ENCODE peak calls at places on chromosomes 2 and 18, in seven cellular contexts. One of them, this sample, is unnamed.

GRCh38 chr2:229130522-229130921 is 140.6 kb downstream of the PID1 start:
- DNase-seq in HL-60: no peak
- DNase-seq in coronary artery: no peak
- DNase-seq in fibroblast of mammary gland: no peak
- DNase-seq in WERI-Rb-1: no peak
- DNase-seq in heart right ventricle: no peak
- DNase-seq in pancreas: no peak
- DNase-seq in this sample: no peak

GRCh38 chr2:187117483-187117882 is 268.5 kb upstream of the ZSWIM2 start:
- DNase-seq in HL-60: no peak
- DNase-seq in coronary artery: no peak
- DNase-seq in fibroblast of mammary gland: no peak
- DNase-seq in WERI-Rb-1: no peak
- DNase-seq in heart right ventricle: no peak
- DNase-seq in pancreas: no peak
- DNase-seq in this sample: no peak

GRCh38 chr2:64913357-64913869 is 75.8 kb upstream of the SLC1A4 start:
- DNase-seq in HL-60: no peak
- DNase-seq in coronary artery: no peak
- DNase-seq in fibroblast of mammary gland: no peak
- DNase-seq in WERI-Rb-1: peak; percentile 83
- DNase-seq in heart right ventricle: no peak
- DNase-seq in pancreas: no peak
- DNase-seq in this sample: no peak

GRCh38 chr2:11342561-11343343 is 1.7 kb downstream of the ROCK2 start:
- DNase-seq in HL-60: no peak
- DNase-seq in coronary artery: no peak
- DNase-seq in fibroblast of mammary gland: peak; percentile 85
- DNase-seq in WERI-Rb-1: no peak
- DNase-seq in heart right ventricle: no peak
- DNase-seq in pancreas: no peak
- DNase-seq in this sample: no peak

GRCh38 chr2:240507778-240508251 is 50.0 kb downstream of the ANKMY1 start:
- DNase-seq in HL-60: no peak
- DNase-seq in coronary artery: peak; percentile 55
- DNase-seq in fibroblast of mammary gland: no peak
- DNase-seq in WERI-Rb-1: no peak
- DNase-seq in heart right ventricle: no peak
- DNase-seq in pancreas: no peak
- DNase-seq in this sample: peak; percentile 4

GRCh38 chr2:197248001-197248401 is 62.6 kb downstream of the ANKRD44 start:
- DNase-seq in HL-60: no peak
- DNase-seq in coronary artery: no peak
- DNase-seq in fibroblast of mammary gland: no peak
- DNase-seq in WERI-Rb-1: no peak
- DNase-seq in heart right ventricle: no peak
- DNase-seq in pancreas: no peak
- DNase-seq in this sample: no peak

GRCh38 chr18:42157420-42157819 is 202.4 kb downstream of the PIK3C3 start:
- DNase-seq in HL-60: no peak
- DNase-seq in coronary artery: no peak
- DNase-seq in fibroblast of mammary gland: no peak
- DNase-seq in WERI-Rb-1: peak; percentile 87
- DNase-seq in heart right ventricle: no peak
- DNase-seq in pancreas: no peak
- DNase-seq in this sample: no peak

GRCh38 chr2:129915303-129915840 is 64.1 kb upstream of the RAB6C start:
- DNase-seq in HL-60: no peak
- DNase-seq in coronary artery: peak; percentile 28
- DNase-seq in fibroblast of mammary gland: no peak
- DNase-seq in WERI-Rb-1: no peak
- DNase-seq in heart right ventricle: no peak
- DNase-seq in pancreas: no peak
- DNase-seq in this sample: no peak

GRCh38 chr2:71736091-71736878 is 282.9 kb downstream of the DYSF start:
- DNase-seq in HL-60: no peak
- DNase-seq in coronary artery: peak; percentile 66
- DNase-seq in fibroblast of mammary gland: no peak
- DNase-seq in WERI-Rb-1: no peak
- DNase-seq in heart right ventricle: peak; percentile 31
- DNase-seq in pancreas: no peak
- DNase-seq in this sample: no peak

GRCh38 chr2:46988230-46988629 is 72.6 kb upstream of the MCFD2 start:
- DNase-seq in HL-60: no peak
- DNase-seq in coronary artery: no peak
- DNase-seq in fibroblast of mammary gland: no peak
- DNase-seq in WERI-Rb-1: no peak
- DNase-seq in heart right ventricle: no peak
- DNase-seq in pancreas: no peak
- DNase-seq in this sample: no peak

GRCh38 chr2:46983065-46983801 is 67.6 kb upstream of the MCFD2 start:
- DNase-seq in HL-60: no peak
- DNase-seq in coronary artery: no peak
- DNase-seq in fibroblast of mammary gland: peak; percentile 74
- DNase-seq in WERI-Rb-1: peak; percentile 42
- DNase-seq in heart right ventricle: no peak
- DNase-seq in pancreas: peak; percentile 30
- DNase-seq in this sample: no peak

GRCh38 chr2:46984034-46984433 is 68.4 kb upstream of the MCFD2 start:
- DNase-seq in HL-60: no peak
- DNase-seq in coronary artery: no peak
- DNase-seq in fibroblast of mammary gland: no peak
- DNase-seq in WERI-Rb-1: no peak
- DNase-seq in heart right ventricle: no peak
- DNase-seq in pancreas: no peak
- DNase-seq in this sample: no peak

GRCh38 chr2:46984642-46985476 is 69.3 kb upstream of the MCFD2 start:
- DNase-seq in HL-60: peak; percentile 90
- DNase-seq in coronary artery: peak; percentile 91
- DNase-seq in fibroblast of mammary gland: peak; percentile 97
- DNase-seq in WERI-Rb-1: no peak
- DNase-seq in heart right ventricle: no peak
- DNase-seq in pancreas: no peak
- DNase-seq in this sample: peak; percentile 75

GRCh38 chr2:46985512-46985911 is 69.9 kb upstream of the MCFD2 start:
- DNase-seq in HL-60: no peak
- DNase-seq in coronary artery: no peak
- DNase-seq in fibroblast of mammary gland: peak; percentile 54
- DNase-seq in WERI-Rb-1: no peak
- DNase-seq in heart right ventricle: no peak
- DNase-seq in pancreas: no peak
- DNase-seq in this sample: no peak
- H3K4me3 ChIP-seq in HL-60: no peak overlapping the region
- H3K4me3 ChIP-seq in coronary artery: no peak overlapping the region
- H3K4me3 ChIP-seq in fibroblast of mammary gland: no peak overlapping the region
- H3K4me3 ChIP-seq in WERI-Rb-1: no peak overlapping the region
- H3K4me3 ChIP-seq in heart right ventricle: no peak overlapping the region
- H3K4me3 ChIP-seq in pancreas: no peak overlapping the region
- H3K4me3 ChIP-seq in this sample: no peak overlapping the region

GRCh38 chr18:36297419-36298112 is at the start of gene FHOD3:
- DNase-seq in HL-60: no peak
- DNase-seq in coronary artery: no peak
- DNase-seq in fibroblast of mammary gland: peak; percentile 38
- DNase-seq in WERI-Rb-1: peak; percentile 78
- DNase-seq in heart right ventricle: peak; percentile 79
- DNase-seq in pancreas: peak; percentile 66
- DNase-seq in this sample: peak; percentile 53

GRCh38 chr18:36298113-36298701 is 694 bp downstream of the FHOD3 start:
- DNase-seq in HL-60: no peak
- DNase-seq in coronary artery: no peak
- DNase-seq in fibroblast of mammary gland: no peak
- DNase-seq in WERI-Rb-1: peak; percentile 36
- DNase-seq in heart right ventricle: peak; percentile 20
- DNase-seq in pancreas: no peak
- DNase-seq in this sample: no peak

GRCh38 chr18:36295214-36295613 is 2.3 kb upstream of the FHOD3 start:
- DNase-seq in HL-60: no peak
- DNase-seq in coronary artery: no peak
- DNase-seq in fibroblast of mammary gland: no peak
- DNase-seq in WERI-Rb-1: no peak
- DNase-seq in heart right ventricle: no peak
- DNase-seq in pancreas: no peak
- DNase-seq in this sample: no peak

GRCh38 chr18:36295880-36296301 is 1.6 kb upstream of the FHOD3 start:
- DNase-seq in HL-60: no peak
- DNase-seq in coronary artery: no peak
- DNase-seq in fibroblast of mammary gland: no peak
- DNase-seq in WERI-Rb-1: peak; percentile 44
- DNase-seq in heart right ventricle: no peak
- DNase-seq in pancreas: no peak
- DNase-seq in this sample: no peak

DNA sequence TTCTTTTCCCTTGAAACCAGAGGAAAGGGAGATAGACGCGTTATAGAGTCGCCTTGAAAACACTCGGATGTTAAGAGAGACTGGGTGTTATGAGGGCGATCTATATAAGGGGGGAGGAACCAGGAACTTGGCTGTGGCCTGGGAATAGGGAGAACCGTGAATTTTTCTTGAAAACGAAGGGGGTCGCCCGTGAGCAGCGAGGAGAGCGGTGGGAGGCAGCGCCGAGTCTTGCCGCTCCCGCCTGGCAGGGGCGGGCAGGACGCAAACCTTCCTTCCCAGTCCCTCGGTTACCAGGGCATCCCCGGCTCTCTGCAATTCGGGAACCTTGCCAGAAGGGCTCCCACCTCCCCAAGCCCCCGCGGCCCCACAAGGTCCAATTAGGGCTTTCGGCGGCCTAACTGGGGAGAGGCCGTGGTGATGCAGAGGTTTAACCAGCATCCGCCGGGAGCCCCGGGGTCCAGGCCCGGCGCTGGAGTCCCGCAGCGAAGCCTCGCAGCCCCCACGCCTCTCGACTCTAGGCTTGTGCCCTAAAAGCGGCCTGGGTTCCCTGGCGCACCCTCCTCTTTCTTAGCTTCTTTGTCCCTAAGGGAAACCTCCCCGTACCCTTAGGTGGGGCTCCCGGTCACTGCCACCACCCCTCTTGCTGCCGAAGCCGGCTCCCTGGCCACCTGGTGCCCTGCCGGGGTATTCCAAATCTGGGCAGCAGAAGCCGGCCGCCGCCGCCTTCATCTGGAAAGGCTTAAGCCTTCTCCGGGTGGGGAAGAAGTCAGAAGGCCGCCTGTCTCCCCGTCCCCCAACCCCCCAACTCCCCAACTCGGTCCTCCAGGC is 708 bp upstream of the FHOD3 start:
- DNase-seq in HL-60: no peak
- DNase-seq in coronary artery: peak; percentile 87
- DNase-seq in fibroblast of mammary gland: peak; percentile 78
- DNase-seq in WERI-Rb-1: peak; percentile 88
- DNase-seq in heart right ventricle: peak; percentile 52
- DNase-seq in pancreas: peak; percentile 41
- DNase-seq in this sample: no peak
- TF ChIP-seq CTCF in HL-60: no peak
- TF ChIP-seq CTCF in coronary artery: peak; percentile 18
- TF ChIP-seq CTCF in fibroblast of mammary gland: peak; percentile 51
- TF ChIP-seq CTCF in WERI-Rb-1: peak; percentile 76
- TF ChIP-seq CTCF in heart right ventricle: peak; percentile 60
- TF ChIP-seq CTCF in pancreas: no peak
- TF ChIP-seq CTCF in this sample: no peak

GRCh38 chr2:170669909-170670308 is 45.2 kb upstream of the SP5 start:
- DNase-seq in HL-60: no peak
- DNase-seq in coronary artery: no peak
- DNase-seq in fibroblast of mammary gland: no peak
- DNase-seq in WERI-Rb-1: no peak
- DNase-seq in heart right ventricle: no peak
- DNase-seq in pancreas: no peak
- DNase-seq in this sample: no peak
- H3K4me3 ChIP-seq in HL-60: no peak overlapping the region
- H3K4me3 ChIP-seq in coronary artery: no peak overlapping the region
- H3K4me3 ChIP-seq in fibroblast of mammary gland: no peak overlapping the region
- H3K4me3 ChIP-seq in WERI-Rb-1: no peak overlapping the region
- H3K4me3 ChIP-seq in heart right ventricle: no peak overlapping the region
- H3K4me3 ChIP-seq in pancreas: no peak overlapping the region
- H3K4me3 ChIP-seq in this sample: no peak overlapping the region

DNA sequence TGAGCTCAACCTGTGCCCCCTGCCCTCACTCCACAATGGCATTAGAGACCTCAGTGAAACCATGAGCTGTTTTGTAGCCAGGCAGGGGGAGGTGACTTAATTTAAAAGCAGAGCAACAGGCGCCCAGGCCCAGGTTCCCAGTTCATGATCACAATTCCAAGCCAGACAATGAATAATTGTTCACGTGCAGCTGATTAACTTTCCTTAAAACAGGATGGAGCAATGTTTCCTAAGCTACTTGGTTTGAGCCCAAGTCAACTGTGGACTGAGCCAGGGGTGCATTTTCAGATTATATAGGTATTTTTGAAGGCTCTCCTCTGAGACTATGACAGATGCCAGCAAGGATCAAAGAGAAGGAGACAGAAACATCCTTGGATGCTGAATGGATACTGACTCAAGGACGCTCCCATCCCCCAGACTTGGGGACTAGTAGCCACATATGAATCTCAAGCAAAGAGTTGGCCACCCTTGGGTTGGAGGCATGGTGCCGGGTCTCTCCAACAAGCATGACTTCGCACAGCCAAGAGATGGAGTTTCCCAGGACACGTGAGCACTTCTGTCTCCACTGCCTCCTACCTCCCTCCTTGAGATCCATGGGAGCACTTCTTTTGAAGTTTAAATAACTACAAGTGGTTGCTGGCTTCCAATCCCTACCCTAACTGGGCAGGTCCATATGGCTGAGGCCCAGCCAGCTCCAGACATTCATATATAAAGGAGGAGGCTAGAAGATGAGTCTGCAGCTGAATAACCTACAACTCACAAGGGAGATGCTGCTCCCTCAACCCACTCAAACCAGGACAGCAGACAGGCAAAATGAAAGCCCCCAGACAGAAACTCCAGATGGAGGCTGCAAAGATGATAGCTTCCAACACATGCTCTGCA is 12.7 kb downstream of the SMAD7 start:
- DNase-seq in HL-60: no peak
- DNase-seq in coronary artery: no peak
- DNase-seq in fibroblast of mammary gland: no peak
- DNase-seq in WERI-Rb-1: no peak
- DNase-seq in heart right ventricle: no peak
- DNase-seq in pancreas: no peak
- DNase-seq in this sample: no peak
- TF ChIP-seq CTCF in HL-60: no peak
- TF ChIP-seq CTCF in coronary artery: no peak
- TF ChIP-seq CTCF in fibroblast of mammary gland: no peak
- TF ChIP-seq CTCF in WERI-Rb-1: no peak
- TF ChIP-seq CTCF in heart right ventricle: no peak
- TF ChIP-seq CTCF in pancreas: no peak
- TF ChIP-seq CTCF in this sample: no peak

GRCh38 chr18:63236990-63237389 is 82.6 kb downstream of the BCL2 start:
- DNase-seq in HL-60: peak; percentile 34
- DNase-seq in coronary artery: no peak
- DNase-seq in fibroblast of mammary gland: peak; percentile 21
- DNase-seq in WERI-Rb-1: no peak
- DNase-seq in heart right ventricle: peak; percentile 29
- DNase-seq in pancreas: no peak
- DNase-seq in this sample: no peak
- H3K4me3 ChIP-seq in HL-60: peak overlapping the region; percentile 37
- H3K4me3 ChIP-seq in coronary artery: peak overlapping the region; percentile 60
- H3K4me3 ChIP-seq in fibroblast of mammary gland: peak overlapping the region; percentile 6
- H3K4me3 ChIP-seq in WERI-Rb-1: no peak overlapping the region
- H3K4me3 ChIP-seq in heart right ventricle: no peak overlapping the region
- H3K4me3 ChIP-seq in pancreas: no peak overlapping the region
- H3K4me3 ChIP-seq in this sample: no peak overlapping the region

GRCh38 chr18:11309172-11309571 is 159.8 kb upstream of the PIEZO2 start:
- DNase-seq in HL-60: no peak
- DNase-seq in coronary artery: no peak
- DNase-seq in fibroblast of mammary gland: peak; percentile 45
- DNase-seq in WERI-Rb-1: peak; percentile 23
- DNase-seq in heart right ventricle: no peak
- DNase-seq in pancreas: no peak
- DNase-seq in this sample: no peak
- TF ChIP-seq CTCF in HL-60: no peak
- TF ChIP-seq CTCF in coronary artery: no peak
- TF ChIP-seq CTCF in fibroblast of mammary gland: peak; percentile 36
- TF ChIP-seq CTCF in WERI-Rb-1: no peak
- TF ChIP-seq CTCF in heart right ventricle: no peak
- TF ChIP-seq CTCF in pancreas: no peak
- TF ChIP-seq CTCF in this sample: no peak

GRCh38 chr18:26479065-26479685 is 69.2 kb downstream of the KCTD1 start:
- DNase-seq in HL-60: no peak
- DNase-seq in coronary artery: no peak
- DNase-seq in fibroblast of mammary gland: no peak
- DNase-seq in WERI-Rb-1: no peak
- DNase-seq in heart right ventricle: no peak
- DNase-seq in pancreas: no peak
- DNase-seq in this sample: no peak
- H3K4me3 ChIP-seq in HL-60: no peak overlapping the region
- H3K4me3 ChIP-seq in coronary artery: peak overlapping the region; percentile 6
- H3K4me3 ChIP-seq in fibroblast of mammary gland: no peak overlapping the region
- H3K4me3 ChIP-seq in WERI-Rb-1: no peak overlapping the region
- H3K4me3 ChIP-seq in heart right ventricle: no peak overlapping the region
- H3K4me3 ChIP-seq in pancreas: no peak overlapping the region
- H3K4me3 ChIP-seq in this sample: no peak overlapping the region

This sample was measured in gastrocnemius medialis.